ENCODE peak calls at places on chromosomes 13 and 19, in six cellular contexts. Y is GM12878, O is HCT116, Q is K562, L is HepG2, T is H1. F is an unnamed sample.

GRCh38 chr13:106096661-106097092 is 438.8 kb downstream of the EFNB2 start:
- DNase-seq in Y (no peak), O (peak), Q (no peak), L (no peak), T (no peak), F (peak)

GRCh38 chr13:97627566-97627965 is 193.6 kb downstream of the RAP2A start:
- DNase-seq in Y (no peak), O (no peak), Q (peak), L (peak), T (no peak), F (no peak)

GRCh38 chr13:112943309-112944125 is 25.5 kb upstream of the MCF2L start:
- DNase-seq in Y (no peak), O (no peak), Q (no peak), L (no peak), T (no peak), F (peak)

GRCh38 chr19:798415-799075 is 1.3 kb downstream of the PTBP1 start:
- DNase-seq in Y (no peak), O (no peak), Q (no peak), L (peak), T (no peak), F (no peak)

GRCh38 chr13:27076411-27076810 is 95.2 kb downstream of the USP12 start:
- DNase-seq in Y (no peak), O (no peak), Q (no peak), L (no peak), T (no peak), F (no peak)

GRCh38 chr13:33968520-33969507 is 150.9 kb downstream of the RFC3 start:
- DNase-seq in Y (no peak), O (no peak), Q (no peak), L (peak), T (no peak), F (peak)

GRCh38 chr19:8505680-8506401 is 3.4 kb upstream of the PRAM1 start:
- DNase-seq in Y (no peak), O (no peak), Q (peak), L (peak), T (peak), F (peak)

GRCh38 chr13:47897411-47898050 is 103.5 kb downstream of the SUCLA2 start:
- DNase-seq in Y (no peak), O (no peak), Q (no peak), L (peak), T (no peak), F (no peak)

DNA sequence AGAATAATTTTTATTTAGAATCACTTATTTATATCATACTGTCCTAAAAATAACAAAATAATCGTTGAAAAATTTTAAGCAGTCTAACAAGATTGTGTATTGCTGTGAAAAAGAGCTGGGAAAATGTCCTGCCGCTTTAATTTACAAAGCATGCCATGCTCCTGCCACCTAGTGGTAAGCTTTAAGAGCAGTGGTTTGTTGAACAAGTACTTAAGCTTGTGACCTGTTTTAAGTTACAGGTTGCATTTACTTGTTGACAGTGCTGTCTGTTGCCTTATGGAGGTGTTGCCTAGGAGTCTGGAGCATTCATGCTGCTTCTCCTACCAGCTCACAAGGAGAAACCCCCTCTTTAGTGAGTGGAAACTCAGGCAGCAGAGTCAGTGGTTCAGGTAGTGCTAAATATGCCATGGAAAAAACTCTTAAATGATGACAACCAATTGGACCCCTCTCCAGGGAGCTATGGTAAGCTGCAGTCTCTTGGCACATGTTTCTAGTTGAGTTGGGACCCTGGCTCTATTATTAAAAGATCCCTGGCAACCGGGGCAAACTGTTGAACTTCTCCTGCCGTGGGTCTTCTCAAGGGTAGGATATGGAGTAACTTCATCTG is 68.4 kb downstream of the SPATA13 start:
- DNase-seq in Y (no peak), O (peak), Q (peak), L (peak), T (no peak), F (peak)
- TF ChIP-seq JUND in Y (no peak), O (no peak), Q (no peak), L (no peak), T (no peak), F (no peak)

GRCh38 chr19:4811328-4812131 is 20.0 kb downstream of the TICAM1 start:
- DNase-seq in Y (no peak), O (peak), Q (peak), L (peak), T (no peak), F (no peak)
- TF ChIP-seq JUND in Y (no peak), O (no peak), Q (peak), L (no peak), T (no peak), F (no peak)

GRCh38 chr13:94390881-94391280 is 88.6 kb downstream of the DCT start:
- DNase-seq in Y (no peak), O (no peak), Q (no peak), L (no peak), T (no peak), F (no peak)

GRCh38 chr13:94389544-94390351 is 89.7 kb downstream of the DCT start:
- DNase-seq in Y (no peak), O (no peak), Q (no peak), L (no peak), T (no peak), F (no peak)

GRCh38 chr13:94384217-94384905 is 95.1 kb downstream of the DCT start:
- DNase-seq in Y (no peak), O (no peak), Q (no peak), L (no peak), T (no peak), F (no peak)

GRCh38 chr13:94382960-94383359 is 96.5 kb downstream of the DCT start:
- DNase-seq in Y (no peak), O (no peak), Q (no peak), L (no peak), T (no peak), F (no peak)

DNA sequence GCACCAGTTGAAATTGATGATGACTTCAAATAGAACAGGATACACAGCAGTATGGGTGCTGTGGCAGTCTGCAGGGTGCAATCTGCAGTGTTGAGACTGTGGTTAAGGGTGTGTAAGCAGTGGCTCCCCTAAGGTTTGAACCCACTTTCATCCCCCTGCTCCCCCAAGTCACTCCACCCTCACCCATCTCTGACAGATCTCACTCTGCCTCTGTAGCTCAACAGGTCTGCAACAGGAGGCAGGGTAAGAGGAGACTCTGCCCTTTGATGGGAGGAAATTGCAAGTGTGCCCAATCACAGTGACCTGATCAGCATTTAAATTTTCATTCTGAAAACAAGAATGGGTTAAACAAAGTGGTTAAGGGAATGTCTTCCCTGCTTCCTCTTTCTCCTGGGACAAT is 92.4 kb downstream of the DCT start:
- DNase-seq in Y (no peak), O (no peak), Q (no peak), L (no peak), T (no peak), F (no peak)
- TF ChIP-seq JUND in Y (no peak), O (no peak), Q (no peak), L (no peak), T (no peak), F (no peak)

GRCh38 chr13:99991806-99992242 is 10.2 kb downstream of the ZIC2 start:
- DNase-seq in Y (no peak), O (no peak), Q (no peak), L (no peak), T (no peak), F (no peak)
- TF ChIP-seq JUND in Y (no peak), O (no peak), Q (no peak), L (no peak), T (no peak), F (no peak)

DNA sequence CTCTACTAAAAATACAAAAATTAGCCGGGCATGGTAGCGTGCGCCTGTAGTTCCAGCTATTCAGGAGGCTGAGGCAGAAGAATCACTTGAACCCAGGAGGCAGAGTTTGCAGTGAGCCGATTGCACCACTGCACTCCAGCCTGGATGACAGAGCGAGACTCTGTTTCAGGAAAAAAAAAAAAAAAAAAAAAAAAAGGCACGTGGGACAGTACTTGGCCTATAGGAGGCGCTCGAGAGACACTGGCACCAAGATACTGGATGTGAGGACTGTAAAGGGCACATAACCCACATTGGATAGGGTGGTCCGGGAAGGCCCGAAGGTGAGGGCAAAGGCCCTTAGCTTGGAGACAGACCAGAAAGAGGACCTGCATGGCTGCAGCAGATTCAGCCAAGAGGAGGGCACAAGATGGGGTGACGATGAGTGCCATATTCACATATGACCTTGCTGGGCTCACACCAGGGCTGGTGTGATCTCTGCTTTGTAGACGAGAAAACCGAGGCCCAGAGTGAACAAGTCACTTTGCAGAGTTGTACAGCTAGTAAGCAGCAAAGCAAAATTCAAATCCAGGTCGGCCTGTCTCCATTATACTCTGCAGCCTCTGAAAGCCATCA is 89.4 kb downstream of the DPF1 start:
- DNase-seq in Y (no peak), O (no peak), Q (peak), L (peak), T (no peak), F (peak)
- TF ChIP-seq JUND in Y (no peak), O (no peak), Q (no peak), L (no peak), T (no peak), F (no peak)

GRCh38 chr13:93183302-93183701 is 43.3 kb upstream of the GPC6 start:
- DNase-seq in Y (no peak), O (no peak), Q (no peak), L (no peak), T (peak), F (no peak)
- TF ChIP-seq JUND in Y (no peak), O (no peak), Q (no peak), L (no peak), T (no peak), F (no peak)